ENCODE peak calls at places on chromosomes 2 and 18, in four cellular contexts. X is GM23248; U is CD4-positive, alpha-beta memory T cell; A is neural progenitor cell. G is an unnamed sample.

GRCh38 chr18:6281874-6282273 is 132.8 kb downstream of the L3MBTL4 start:
- DNase-seq in U (no peak), A (no peak), X (no peak), G (no peak)

GRCh38 chr18:72941001-72941400 is 73.2 kb upstream of the NETO1 start:
- DNase-seq in U (no peak), X (no peak), A (no peak), G (no peak)

GRCh38 chr2:201200345-201200744 is 17.4 kb downstream of the CASP10 start:
- DNase-seq in X (no peak), A (no peak), U (no peak), G (no peak)

GRCh38 chr2:102100371-102101096 is 42.0 kb upstream of the IL1R1 start:
- DNase-seq in U (no peak), A (no peak), X (peak; percentile 86), G (no peak)

GRCh38 chr2:224507789-224508188 is 77.4 kb downstream of the CUL3 start:
- DNase-seq in A (no peak), X (no peak), U (no peak), G (no peak)

GRCh38 chr2:204272913-204273312 is 272.4 kb upstream of the PARD3B start:
- DNase-seq in A (no peak), X (no peak), U (no peak), G (no peak)

GRCh38 chr2:75602724-75603342 is 42.1 kb upstream of the EVA1A start:
- DNase-seq in A (no peak), X (peak; percentile 95), U (no peak), G (no peak)

GRCh38 chr2:223090540-223091235 is 38.7 kb downstream of the KCNE4 start:
- DNase-seq in A (peak; percentile 9), X (no peak), U (no peak), G (no peak)

GRCh38 chr2:238821391-238821790 is 26.5 kb upstream of the TWIST2 start:
- DNase-seq in U (no peak), X (peak; percentile 78), A (peak; percentile 28), G (no peak)

GRCh38 chr2:155815851-155816250 is 516.7 kb downstream of the NR4A2 start:
- DNase-seq in X (peak; percentile 0), U (no peak), A (peak; percentile 55), G (no peak)

GRCh38 chr18:73118121-73118816 is 250.5 kb upstream of the NETO1 start:
- DNase-seq in X (peak; percentile 37), U (no peak), A (no peak), G (no peak)

GRCh38 chr2:118881490-118882129 is 34.2 kb upstream of the EN1 start:
- DNase-seq in A (peak; percentile 77), U (no peak), X (peak; percentile 67), G (peak; percentile 50)

GRCh38 chr2:74587664-74588277 is 33.3 kb downstream of the DOK1 start:
- DNase-seq in A (peak; percentile 68), X (peak; percentile 84), U (peak; percentile 58), G (peak; percentile 40)

GRCh38 chr2:219018726-219019125 is 22.6 kb downstream of the CFAP65 start:
- DNase-seq in X (no peak), A (no peak), U (no peak), G (no peak)

GRCh38 chr2:126902152-126902835 is 3.6 kb downstream of the TEX51 start:
- DNase-seq in X (no peak), U (no peak), A (no peak), G (no peak)

GRCh38 chr2:239821694-239822075 is 203.5 kb downstream of the NDUFA10 start:
- DNase-seq in A (no peak), X (no peak), U (no peak), G (no peak)

GRCh38 chr2:101931402-101931801 is 60.4 kb upstream of the IL1R2 start:
- DNase-seq in A (no peak), U (no peak), X (no peak), G (no peak)

GRCh38 chr2:3633089-3633981 is 24.7 kb upstream of the ALLC start:
- DNase-seq in A (no peak), U (no peak), X (peak; percentile 23), G (no peak)

GRCh38 chr2:33011941-33012340 is 65.2 kb downstream of the LTBP1 start:
- DNase-seq in A (no peak), X (no peak), U (no peak), G (no peak)

GRCh38 chr2:40440835-40441234 is 11.1 kb downstream of the SLC8A1 start:
- DNase-seq in X (no peak), U (no peak), A (no peak), G (no peak)

GRCh38 chr2:196985524-196986183 is 59.1 kb upstream of the PGAP1 start:
- DNase-seq in A (no peak), U (no peak), X (no peak), G (no peak)

GRCh38 chr2:30481323-30481800 is 34.3 kb downstream of the LCLAT1 start:
- DNase-seq in A (no peak), X (no peak), U (no peak), G (no peak)

GRCh38 chr2:148565272-148565894 is 79.2 kb upstream of the EPC2 start:
- DNase-seq in A (peak; percentile 30), U (no peak), X (no peak), G (no peak)

GRCh38 chr2:170284205-170284604 is 106.3 kb downstream of the MYO3B start:
- DNase-seq in U (no peak), X (no peak), A (no peak), G (no peak)

GRCh38 chr18:70931942-70932814 is 643.3 kb downstream of the SOCS6 start:
- DNase-seq in U (no peak), X (peak; percentile 55), A (peak; percentile 54), G (no peak)

GRCh38 chr2:227932403-227932802 is 61.0 kb downstream of the DAW1 start:
- DNase-seq in U (no peak), X (no peak), A (no peak), G (no peak)

GRCh38 chr2:67938053-67938452 is 124.8 kb downstream of the C1D start:
- DNase-seq in X (no peak), A (no peak), U (no peak), G (no peak)

GRCh38 chr2:110979834-110980612 is 140.7 kb upstream of the BCL2L11 start:
- DNase-seq in A (no peak), U (no peak), X (no peak), G (no peak)

GRCh38 chr2:201344663-201345366 is 12.3 kb downstream of the FLACC1 start:
- DNase-seq in U (no peak), X (no peak), A (peak; percentile 25), G (no peak)

GRCh38 chr2:237866119-237866621 is 6.7 kb downstream of the RAMP1 start:
- DNase-seq in X (peak; percentile 72), A (no peak), U (no peak), G (no peak)

GRCh38 chr2:226515344-226516055 is 284.1 kb downstream of the IRS1 start:
- DNase-seq in A (no peak), X (peak; percentile 55), U (no peak), G (no peak)

GRCh38 chr2:191977754-191978153 is 130.9 kb upstream of the CAVIN2 start:
- DNase-seq in U (no peak), X (no peak), A (no peak), G (no peak)

GRCh38 chr18:59479776-59480175 is 120.7 kb upstream of the LMAN1 start:
- DNase-seq in A (no peak), U (no peak), X (no peak), G (no peak)

GRCh38 chr18:58116815-58117214 is 72.8 kb downstream of the NEDD4L start:
- DNase-seq in U (no peak), X (no peak), A (no peak), G (no peak)

GRCh38 chr2:43491070-43491639 is 104.7 kb downstream of the THADA start:
- DNase-seq in A (no peak), X (peak; percentile 59), U (no peak), G (no peak)
- H3K4me1 ChIP-seq in A (peaks cover 9% of the 10 kb centered on the region), X (peaks cover 16% of the 10 kb centered on the region), U (no peaks in the 10 kb centered on the region), G (no peaks in the 10 kb centered on the region)

DNA sequence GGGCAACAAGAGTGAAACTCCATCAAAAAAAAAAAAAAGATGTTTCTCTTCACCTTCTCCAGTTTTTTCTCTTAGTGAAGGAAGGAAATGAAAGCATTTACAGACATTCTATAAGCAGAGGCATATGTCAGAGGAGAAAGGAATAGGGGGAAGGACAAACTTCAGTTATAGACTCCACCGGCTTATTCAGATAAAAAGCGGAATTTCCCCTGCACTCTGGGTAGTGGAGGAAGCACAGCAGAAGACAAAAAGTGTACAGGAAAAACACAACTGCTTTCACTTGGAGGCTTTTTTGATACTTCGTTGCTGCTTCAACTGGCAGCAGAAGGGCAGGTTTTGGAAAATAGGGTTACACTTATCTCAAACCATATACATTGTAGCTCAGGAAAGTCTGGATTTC is 3.2 kb upstream of the MGAT4A start:
- DNase-seq in X (no peak), U (peak; percentile 73), A (no peak), G (no peak)
- H3K4me3 ChIP-seq in X (no peak overlapping the region), U (peak overlapping the region; percentile 1), A (no peak overlapping the region), G (peak overlapping the region; percentile 52)

GRCh38 chr2:69298862-69299261 is 88.2 kb downstream of the GFPT1 start:
- DNase-seq in U (no peak), A (no peak), X (peak; percentile 91), G (no peak)

GRCh38 chr2:69297216-69297615 is 89.8 kb downstream of the GFPT1 start:
- DNase-seq in A (no peak), X (peak; percentile 22), U (no peak), G (no peak)

GRCh38 chr2:69298261-69298660 is 88.8 kb downstream of the GFPT1 start:
- DNase-seq in U (no peak), X (peak; percentile 98), A (no peak), G (no peak)

GRCh38 chr2:69300650-69301049 is 86.4 kb downstream of the GFPT1 start:
- DNase-seq in A (no peak), X (no peak), U (no peak), G (no peak)

GRCh38 chr2:69299772-69300516 is 87.1 kb downstream of the GFPT1 start:
- DNase-seq in A (no peak), U (no peak), X (no peak), G (no peak)
- H3K4me1 ChIP-seq in A (no peaks in the 10 kb centered on the region), U (no peaks in the 10 kb centered on the region), X (peaks cover 26% of the 10 kb centered on the region), G (no peaks in the 10 kb centered on the region)

DNA sequence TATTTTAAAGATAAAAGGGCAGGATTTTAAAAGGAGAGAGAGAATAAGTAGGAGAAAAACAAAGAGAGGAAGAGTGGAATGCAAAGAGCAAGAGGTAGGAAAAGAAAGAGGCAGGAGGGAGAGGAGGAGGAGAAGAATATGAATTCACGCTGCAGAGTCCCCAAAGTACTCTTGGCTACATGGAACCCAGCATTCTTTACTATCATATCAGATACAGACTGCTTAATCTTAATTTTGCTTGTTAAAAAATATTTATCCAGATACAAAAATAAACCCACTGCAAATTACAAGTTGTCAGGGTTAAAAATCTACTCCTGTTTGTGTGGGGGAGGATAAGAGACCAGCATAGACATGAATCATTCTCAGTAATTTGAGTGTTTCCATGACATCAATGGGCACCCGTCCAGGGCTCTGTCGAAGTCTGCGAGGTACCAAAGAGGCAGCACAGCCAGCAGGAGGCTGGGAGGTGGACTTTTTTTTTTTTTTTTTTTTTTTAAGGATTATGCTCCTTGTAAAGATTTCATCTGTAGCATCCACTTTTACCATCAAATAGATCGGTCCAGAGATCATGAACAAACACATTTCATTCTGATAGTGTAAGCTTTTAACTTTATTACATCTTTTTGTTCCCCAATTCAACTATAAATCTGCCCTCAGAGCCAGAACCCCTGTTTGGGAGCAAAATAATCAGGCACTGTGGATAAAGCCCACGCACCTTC is 182.2 kb downstream of the TCF4 start:
- DNase-seq in A (peak; percentile 12), X (peak; percentile 95), U (no peak), G (no peak)
- H3K4me3 ChIP-seq in A (no peak overlapping the region), X (no peak overlapping the region), U (no peak overlapping the region), G (no peak overlapping the region)

G was measured in CD4-positive, CD25-positive, alpha-beta regulatory T cell.